ENCODE peak calls at places on chromosomes 11 and 22, in seven cellular contexts. H is transverse colon, R is A549, V is ovary, Z is stomach, D is H1, K is HepG2. Y is an unnamed sample. For H3K4me1, the result is how much of the 10 kb centered on the place peaks cover.

GRCh38 chr11:88410636-88411035 is 73.1 kb upstream of the CTSC start:
- DNase-seq in D (no peak), H (no peak), R (no peak), Z (no peak), K (no peak), V (no peak), Y (no peak)

GRCh38 chr11:17578296-17578695 is 31.2 kb downstream of the OTOG start:
- DNase-seq in V (no peak), Z (peak), K (no peak), R (no peak), D (no peak), H (no peak), Y (no peak)

GRCh38 chr11:1307163-1307870 is 2.1 kb downstream of the TOLLIP start:
- DNase-seq in K (no peak), Z (no peak), D (no peak), V (no peak), H (no peak), R (no peak), Y (no peak)

GRCh38 chr11:81874627-81875026 is 859.0 kb downstream of the FAM181B start:
- DNase-seq in R (no peak), K (no peak), H (no peak), V (no peak), Z (no peak), D (no peak), Y (no peak)

GRCh38 chr11:99568808-99569207 is 548.1 kb downstream of the CNTN5 start:
- DNase-seq in V (no peak), D (no peak), H (no peak), R (no peak), Z (no peak), K (no peak), Y (no peak)

GRCh38 chr11:123143921-123144320 is 51.1 kb downstream of the CLMP start:
- DNase-seq in H (no peak), V (no peak), K (no peak), R (no peak), Z (no peak), D (no peak), Y (no peak)

GRCh38 chr11:123235687-123236261 is 40.7 kb upstream of the CLMP start:
- DNase-seq in Z (no peak), D (no peak), K (no peak), R (no peak), V (peak), H (no peak), Y (peak)

GRCh38 chr11:83265331-83265730 is 20.8 kb downstream of the CCDC90B start:
- DNase-seq in Z (no peak), K (no peak), H (no peak), D (no peak), R (no peak), V (no peak), Y (no peak)

GRCh38 chr22:26903030-26903856 is 245.9 kb downstream of the MIAT start:
- DNase-seq in K (no peak), Z (no peak), H (peak), D (no peak), V (peak), R (no peak), Y (no peak)

GRCh38 chr11:118295834-118296454 is 8.6 kb upstream of the CD3E start:
- DNase-seq in Z (peak), R (no peak), D (no peak), H (peak), K (peak), V (no peak), Y (no peak)

GRCh38 chr22:30453731-30454510 is 17.9 kb downstream of the SEC14L3 start:
- DNase-seq in D (no peak), H (no peak), V (no peak), K (no peak), Z (no peak), R (peak), Y (no peak)

GRCh38 chr11:70778828-70779365 is 380.6 kb downstream of the CTTN start:
- DNase-seq in D (no peak), R (no peak), Z (no peak), V (no peak), K (no peak), H (no peak), Y (no peak)

GRCh38 chr22:43228330-43228729 is 41.4 kb upstream of the TTLL12 start:
- DNase-seq in R (peak), Z (peak), V (no peak), D (peak), K (no peak), H (peak), Y (no peak)

GRCh38 chr11:44877908-44878459 is 72.7 kb downstream of the TP53I11 start:
- DNase-seq in K (no peak), V (peak), R (no peak), D (no peak), Z (no peak), H (no peak), Y (no peak)

GRCh38 chr11:72430743-72431570 is 3.4 kb downstream of the CLPB start:
- DNase-seq in D (no peak), K (peak), H (no peak), Z (peak), R (peak), V (no peak), Y (no peak)

GRCh38 chr11:34633990-34634725 is 13.3 kb downstream of the EHF start:
- DNase-seq in Z (no peak), K (peak), D (no peak), R (peak), H (no peak), V (no peak), Y (no peak)

GRCh38 chr11:14258177-14258935 is 100.6 kb downstream of the RRAS2 start:
- DNase-seq in K (peak), D (no peak), Z (no peak), H (peak), V (no peak), R (peak), Y (no peak)

GRCh38 chr22:45977003-45977395 is at the start of gene WNT7B:
- DNase-seq in Z (no peak), R (peak), D (no peak), H (no peak), V (no peak), K (no peak), Y (no peak)

GRCh38 chr11:44065161-44065571 is 904 bp upstream of the ACCS start:
- DNase-seq in H (no peak), K (no peak), Z (no peak), V (no peak), R (no peak), D (peak), Y (no peak)

GRCh38 chr22:50438305-50439275 is 36.2 kb downstream of the SBF1 start:
- DNase-seq in R (no peak), Z (no peak), V (no peak), H (no peak), D (no peak), K (no peak), Y (peak)

GRCh38 chr22:25774575-25775026 is 32.6 kb downstream of the MYO18B start:
- DNase-seq in H (no peak), K (no peak), D (no peak), V (no peak), R (no peak), Z (no peak), Y (no peak)

GRCh38 chr11:122287401-122287800 is 171.4 kb upstream of the BLID start:
- DNase-seq in H (no peak), Z (no peak), D (no peak), R (no peak), K (no peak), V (no peak), Y (no peak)

GRCh38 chr11:23212829-23213228 is 352.6 kb upstream of the CCDC179 start:
- DNase-seq in K (no peak), H (no peak), Z (no peak), V (no peak), D (no peak), R (no peak), Y (no peak)

GRCh38 chr11:1117970-1118369 is 39.8 kb upstream of the MUC5AC start:
- DNase-seq in K (no peak), R (no peak), V (no peak), H (no peak), Z (no peak), D (no peak), Y (peak)

GRCh38 chr11:70505761-70506657 is 107.7 kb downstream of the CTTN start:
- DNase-seq in R (no peak), V (no peak), K (no peak), H (no peak), Z (no peak), D (no peak), Y (peak)

GRCh38 chr22:23066200-23067022 is 3.9 kb upstream of the GNAZ start:
- DNase-seq in Z (peak), V (peak), R (no peak), H (peak), D (no peak), K (no peak), Y (peak)

GRCh38 chr11:87878373-87878779 is 296.9 kb downstream of the RAB38 start:
- DNase-seq in K (peak), D (no peak), V (no peak), H (no peak), Z (no peak), R (peak), Y (no peak)

GRCh38 chr22:26894766-26895485 is 237.5 kb downstream of the MIAT start:
- DNase-seq in R (peak), K (peak), H (no peak), Z (no peak), V (no peak), D (no peak), Y (no peak)

GRCh38 chr11:31106963-31107576 is 262.5 kb downstream of the DCDC1 start:
- DNase-seq in D (peak), K (peak), R (peak), V (peak), Z (peak), H (peak), Y (no peak)

GRCh38 chr22:47621253-47621652 is 858.8 kb downstream of the TBC1D22A start:
- DNase-seq in V (no peak), K (no peak), Z (no peak), H (no peak), R (no peak), D (no peak), Y (peak)

GRCh38 chr11:103013426-103013825 is 57.9 kb upstream of the MMP13 start:
- DNase-seq in R (no peak), D (no peak), H (no peak), K (no peak), Z (no peak), V (no peak), Y (no peak)

GRCh38 chr11:35526370-35526792 is 965 bp upstream of the PAMR1 start:
- DNase-seq in Z (no peak), V (no peak), K (no peak), H (no peak), R (peak), D (no peak), Y (no peak)

GRCh38 chr11:129374993-129375721 is 491 bp upstream of the BARX2 start:
- DNase-seq in H (peak), V (no peak), D (no peak), R (peak), K (no peak), Z (peak), Y (no peak)

GRCh38 chr11:76823481-76824028 is 37.2 kb upstream of the ACER3 start:
- DNase-seq in V (no peak), R (peak), K (peak), H (no peak), D (no peak), Z (no peak), Y (no peak)

GRCh38 chr11:88522624-88523361 is 185.3 kb upstream of the CTSC start:
- DNase-seq in V (no peak), R (no peak), Z (no peak), K (no peak), H (no peak), D (no peak), Y (no peak)

GRCh38 chr11:124633355-124633754 is 10.7 kb downstream of the TBRG1 start:
- DNase-seq in R (peak), H (no peak), D (no peak), K (no peak), V (no peak), Z (no peak), Y (no peak)

GRCh38 chr11:86186420-86186819 is 58.1 kb upstream of the EED start:
- DNase-seq in K (no peak), H (no peak), R (no peak), V (no peak), D (no peak), Z (no peak), Y (no peak)

GRCh38 chr22:21726650-21727049 is 8.9 kb downstream of the YPEL1 start:
- DNase-seq in K (peak), Z (no peak), D (peak), R (peak), V (no peak), H (peak), Y (no peak)

GRCh38 chr11:66043008-66043906 is 5.7 kb downstream of the GAL3ST3 start:
- DNase-seq in Z (no peak), D (no peak), H (no peak), R (no peak), K (no peak), V (no peak), Y (no peak)

DNA sequence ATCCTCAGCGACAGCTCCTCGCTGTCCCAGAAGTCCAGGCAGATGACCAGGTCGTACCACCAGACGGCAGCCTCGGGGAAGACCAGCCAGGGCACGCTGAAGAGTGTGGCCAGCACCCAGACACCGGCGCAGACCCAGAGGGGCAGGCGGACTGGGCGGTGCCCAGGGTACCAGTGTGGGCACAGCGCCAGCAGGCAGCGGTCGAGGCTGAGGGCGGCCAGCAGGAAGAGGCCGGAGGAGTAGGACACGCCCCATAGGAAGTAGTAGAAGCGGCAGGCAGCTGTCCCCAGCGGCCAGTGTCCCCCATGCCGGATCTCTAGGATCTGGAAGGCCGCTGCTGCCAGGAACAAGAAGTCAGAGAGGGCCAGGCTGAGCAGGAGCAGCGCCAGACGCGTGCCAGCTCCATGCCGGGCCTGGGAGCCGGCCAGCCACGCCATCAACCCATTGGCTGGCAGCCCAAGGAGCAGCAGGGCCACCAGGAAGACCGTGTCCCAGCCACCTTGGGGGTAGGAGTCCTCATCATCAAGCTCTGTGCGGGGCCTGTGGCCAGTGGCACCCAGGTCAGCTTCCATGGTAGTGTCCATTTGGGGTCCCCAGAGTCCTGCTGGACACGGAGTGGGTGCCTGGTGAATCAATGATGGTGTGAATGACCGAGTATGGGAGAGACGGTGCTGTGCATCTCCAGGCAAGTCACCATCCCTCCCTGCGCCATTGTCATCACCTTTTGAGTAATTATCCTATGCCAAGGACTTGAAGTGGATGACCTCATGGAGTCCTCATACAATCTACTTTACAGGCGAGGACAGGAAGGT is at the start of gene GPR152:
- DNase-seq in R (no peak), K (no peak), D (no peak), Z (peak), V (no peak), H (no peak), Y (no peak)
- TF ChIP-seq CTCF in R (no peak), K (peak), D (no peak), Z (peak), V (no peak), H (no peak), Y (no peak)

DNA sequence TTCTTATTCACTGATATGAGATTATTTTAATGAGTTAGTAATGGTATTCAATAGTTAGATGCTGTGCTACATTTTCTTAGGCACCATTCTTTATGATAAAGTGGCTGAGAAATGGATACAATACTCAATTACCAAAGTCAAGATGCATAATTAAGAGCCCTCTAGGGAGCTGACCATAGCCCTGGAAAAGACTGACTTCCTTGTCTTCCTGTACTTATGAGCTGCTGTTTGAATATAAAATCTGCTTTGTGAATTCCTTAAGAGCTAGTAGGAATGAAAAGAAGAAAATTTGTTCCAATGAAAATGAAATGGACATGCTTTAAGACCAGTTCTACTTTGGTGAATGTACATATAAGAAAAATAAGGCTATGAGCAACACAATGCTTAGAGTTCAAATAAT is 452.3 kb downstream of the KCNA4 start:
- DNase-seq in V (no peak), D (no peak), K (no peak), R (no peak), Z (no peak), H (no peak), Y (no peak)
- H3K4me1 ChIP-seq in V (under half), D (under half), K (under half), R (under half), Z (under half), H (under half), Y (under half)

GRCh38 chr11:9341638-9342137 is 27.3 kb upstream of the TMEM41B start:
- DNase-seq in Z (no peak), H (no peak), R (no peak), K (no peak), D (no peak), V (no peak), Y (no peak)

GRCh38 chr11:9347100-9347499 is 32.7 kb upstream of the TMEM41B start:
- DNase-seq in V (no peak), H (no peak), Z (no peak), D (no peak), K (no peak), R (no peak), Y (no peak)

DNA sequence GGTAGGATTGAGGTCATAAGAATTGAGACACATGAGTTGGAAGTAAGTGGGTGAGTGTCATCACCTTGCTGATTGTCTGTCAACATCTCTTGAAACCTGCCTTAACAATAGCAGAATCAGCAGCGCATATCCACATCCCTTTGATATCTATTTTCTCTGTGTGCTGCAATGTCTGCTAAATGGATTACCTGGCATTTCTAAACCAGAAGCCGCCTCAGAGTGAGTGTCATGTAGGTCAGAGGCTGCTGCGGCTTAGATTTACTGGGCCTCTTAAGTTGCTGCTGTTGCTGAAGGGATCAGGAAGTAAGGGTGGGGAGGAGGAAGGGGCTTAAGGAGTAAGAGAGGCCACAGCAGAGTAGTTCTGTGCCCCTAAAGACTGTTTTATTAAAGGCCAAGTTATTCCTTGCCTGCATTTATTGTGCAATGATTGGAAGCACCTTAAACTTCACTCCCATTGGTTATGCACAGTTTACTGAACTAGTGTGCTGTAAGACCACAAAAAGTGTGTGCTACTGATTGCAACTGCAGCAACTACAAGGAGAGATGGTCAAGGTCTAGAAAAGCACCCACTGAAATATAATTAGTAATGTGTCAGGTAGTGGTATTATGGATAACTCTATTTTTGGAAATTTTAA is 29.8 kb upstream of the TMEM41B start:
- DNase-seq in D (no peak), R (no peak), H (no peak), Z (no peak), V (no peak), K (peak), Y (no peak)
- TF ChIP-seq EP300 in D (no peak), R (no peak), H (no peak), Z (no peak), V (no peak), K (no peak), Y (no peak)

GRCh38 chr11:126968915-126969314 is 31.7 kb downstream of the KIRREL3 start:
- DNase-seq in D (peak), V (no peak), Z (no peak), R (no peak), K (no peak), H (no peak), Y (no peak)
- TF ChIP-seq CTCF in D (peak), V (no peak), Z (no peak), R (no peak), K (no peak), H (no peak), Y (no peak)

DNA sequence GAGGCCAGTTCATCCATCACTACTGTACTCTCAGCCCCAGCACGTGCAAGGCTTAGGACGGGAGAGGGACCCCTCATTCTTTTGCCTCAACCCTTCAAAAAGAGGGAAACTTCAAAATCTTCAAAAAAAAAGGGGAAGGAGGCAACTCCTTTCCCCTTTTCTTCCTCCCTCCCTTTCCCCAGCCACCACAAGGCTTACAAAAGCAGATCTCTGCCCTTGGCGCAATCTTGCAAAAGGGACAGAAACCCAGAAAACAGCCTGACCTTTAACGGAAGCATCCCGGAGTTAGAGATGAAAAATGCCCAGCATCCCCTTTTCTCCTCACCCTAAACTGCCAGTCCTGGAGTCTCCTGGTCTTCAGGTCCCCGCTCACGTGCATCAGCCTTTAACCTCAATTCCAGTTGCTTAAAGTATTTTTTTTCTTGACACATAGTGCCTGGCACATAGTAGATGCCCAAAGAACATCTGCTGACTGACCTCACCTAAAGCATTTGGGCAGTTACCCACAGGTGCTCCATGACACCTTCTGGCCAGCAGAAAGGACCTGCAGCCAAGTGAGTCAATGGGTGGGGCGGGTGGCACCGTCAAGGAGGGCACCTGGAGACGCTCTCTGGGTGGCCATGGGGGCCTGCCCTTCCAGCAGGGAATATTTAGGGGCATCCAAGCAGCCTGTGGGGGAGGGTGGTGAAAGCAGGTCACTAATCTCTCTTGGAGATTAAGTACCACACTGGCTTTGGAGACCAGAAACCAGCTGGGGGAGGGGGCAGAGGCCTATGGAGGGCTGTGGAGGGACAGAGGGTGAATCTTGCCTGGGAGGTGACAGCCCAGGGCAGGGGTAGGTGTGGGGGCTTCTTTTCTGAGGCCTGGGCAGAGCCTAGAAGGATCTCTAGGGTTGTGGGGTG is 16.3 kb downstream of the NECTIN1 start:
- DNase-seq in D (no peak), V (no peak), K (no peak), R (no peak), Z (no peak), H (no peak), Y (no peak)
- H3K4me1 ChIP-seq in D (under half), V (under half), K (half or more), R (under half), Z (under half), H (under half), Y (under half)